ENCODE peak calls at places on chromosomes 7 and 10, in four cellular contexts. V is GM12865, T is neural crest cell, E is hepatocyte. S is an unnamed sample.

GRCh38 chr7:130888017-130888371 is 154.0 kb upstream of the KLF14 start:
- DNase-seq in T (no peak), E (no peak), V (no peak), S (peak; percentile 58)

GRCh38 chr10:44006826-44007225 is 358.1 kb upstream of the ZNF32 start:
- DNase-seq in V (no peak), T (no peak), E (no peak), S (no peak)

GRCh38 chr7:129831424-129832058 is 121.2 kb downstream of the UBE2H start:
- DNase-seq in V (no peak), T (no peak), E (peak; percentile 64), S (peak; percentile 91)

GRCh38 chr10:34031410-34031809 is 696.9 kb upstream of the NRP1 start:
- DNase-seq in E (no peak), V (no peak), T (no peak), S (peak; percentile 41)

GRCh38 chr7:12092499-12093130 is 118.5 kb upstream of the TMEM106B start:
- DNase-seq in T (no peak), V (no peak), E (no peak), S (no peak)

GRCh38 chr10:70145166-70145665 is 1.3 kb downstream of the TYSND1 start:
- DNase-seq in E (no peak), V (no peak), T (no peak), S (no peak)

GRCh38 chr7:98295467-98296220 is 14.2 kb downstream of the BRI3 start:
- DNase-seq in E (no peak), T (no peak), V (no peak), S (no peak)

GRCh38 chr10:8279598-8279997 is 225.1 kb downstream of the GATA3 start:
- DNase-seq in T (no peak), V (no peak), E (peak; percentile 24), S (peak; percentile 14)

GRCh38 chr7:117871778-117872538 is 1.3 kb downstream of the CTTNBP2 start:
- DNase-seq in E (peak; percentile 42), T (peak; percentile 7), V (no peak), S (no peak)

GRCh38 chr10:44982114-44982460 is 3.5 kb upstream of the DEPP1 start:
- DNase-seq in E (no peak), V (no peak), T (no peak), S (no peak)

GRCh38 chr7:37234928-37235327 is 213.7 kb downstream of the ELMO1 start:
- DNase-seq in V (peak; percentile 39), T (no peak), E (peak; percentile 47), S (no peak)

GRCh38 chr7:27158436-27159277 is 2.2 kb upstream of the HOXA7 start:
- DNase-seq in E (no peak), T (no peak), V (no peak), S (no peak)

GRCh38 chr7:47498229-47499056 is 83.5 kb downstream of the TNS3 start:
- DNase-seq in V (no peak), E (no peak), T (no peak), S (no peak)

DNA sequence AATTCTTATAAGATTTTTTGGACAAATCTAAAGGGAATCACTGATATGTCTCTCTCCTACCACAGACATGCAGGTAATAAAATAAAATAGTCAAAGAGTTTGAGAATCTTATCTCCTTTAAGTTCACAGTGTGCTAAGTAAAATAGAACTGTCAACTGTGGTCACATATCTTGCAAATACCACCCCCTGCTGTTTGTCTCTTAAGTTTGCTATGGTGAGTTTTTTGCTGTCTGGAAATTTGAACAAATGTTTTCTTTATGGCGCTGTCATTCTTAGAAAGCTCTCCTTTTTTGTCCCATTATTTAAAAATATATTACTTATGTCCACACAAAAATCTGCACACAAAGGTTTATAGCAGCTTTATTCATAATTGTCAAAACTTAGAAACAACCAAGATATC is 19.6 kb downstream of the GIMAP5 start:
- DNase-seq in E (no peak), V (peak; percentile 72), T (no peak), S (no peak)
- TF ChIP-seq CTCF in E (peak; percentile 48), V (peak; percentile 52), T (peak; percentile 46), S (peak; percentile 21)

GRCh38 chr10:46270086-46270811 is 16.5 kb upstream of the ANTXRL start:
- DNase-seq in E (no peak), V (no peak), T (no peak), S (no peak)

GRCh38 chr10:46268076-46268881 is 18.5 kb upstream of the ANTXRL start:
- DNase-seq in E (no peak), T (no peak), V (peak; percentile 78), S (no peak)

GRCh38 chr10:46277840-46278239 is 9.0 kb upstream of the ANTXRL start:
- DNase-seq in E (no peak), V (no peak), T (no peak), S (no peak)

GRCh38 chr10:46272863-46273415 is 13.9 kb upstream of the ANTXRL start:
- DNase-seq in V (no peak), T (no peak), E (no peak), S (no peak)

DNA sequence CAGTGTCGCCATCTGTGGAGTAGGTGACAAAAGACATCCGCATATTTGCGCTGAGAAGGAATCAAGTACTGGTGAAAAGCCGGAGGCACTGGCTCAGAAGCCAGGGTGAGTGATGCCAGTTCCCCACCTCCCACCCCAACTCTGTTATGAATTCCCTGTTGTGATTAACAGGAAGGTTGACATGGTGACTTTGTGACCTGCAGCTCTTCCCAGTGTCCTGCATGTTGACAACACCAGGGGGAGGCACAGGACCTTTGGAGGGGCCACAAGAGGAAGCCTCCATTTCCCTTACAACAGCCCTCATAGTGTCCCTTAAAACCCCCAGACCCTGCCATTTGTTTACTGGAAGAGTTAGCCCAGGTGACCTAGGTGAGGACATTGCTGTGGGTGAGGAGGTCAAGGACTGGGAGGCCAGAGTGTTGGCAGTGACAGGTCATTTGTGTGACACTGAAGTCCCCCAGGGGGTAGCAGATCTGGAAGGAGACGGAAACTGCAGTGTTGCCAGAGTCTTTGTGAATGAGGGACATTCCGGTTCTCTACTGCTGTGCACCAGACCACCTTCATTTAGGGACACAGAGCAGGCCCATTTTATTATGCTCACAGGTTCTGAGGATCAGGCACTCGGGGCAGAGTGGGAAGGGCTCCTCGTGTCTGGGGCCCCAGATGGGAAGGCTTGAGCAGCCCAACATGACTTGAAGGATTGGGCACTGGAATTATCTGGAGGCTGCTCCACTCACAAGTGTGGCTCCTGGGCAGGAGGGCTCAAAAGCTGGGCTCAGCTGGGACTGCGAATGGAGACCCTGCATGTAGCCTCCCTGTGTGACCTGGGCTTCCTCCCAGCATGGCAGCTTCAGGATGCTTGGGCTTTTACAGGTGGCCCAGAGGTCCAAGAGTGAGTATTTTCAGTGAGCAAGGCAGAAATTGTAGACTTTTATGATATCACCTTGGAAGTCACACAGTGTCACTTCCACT is 13.0 kb upstream of the ANTXRL start:
- DNase-seq in E (no peak), T (no peak), V (no peak), S (no peak)
- TF ChIP-seq CTCF in E (no peak), T (no peak), V (no peak), S (peak; percentile 27)

GRCh38 chr10:52440612-52441285 is 126.7 kb downstream of the DKK1 start:
- DNase-seq in E (no peak), V (no peak), T (no peak), S (no peak)
- TF ChIP-seq CTCF in E (no peak), V (no peak), T (no peak), S (peak; percentile 24)

GRCh38 chr7:94022550-94022949 is 18.4 kb upstream of the BET1 start:
- DNase-seq in E (no peak), V (peak; percentile 30), T (no peak), S (no peak)
- TF ChIP-seq CTCF in E (no peak), V (no peak), T (no peak), S (no peak)